ENCODE peak calls at places on chromosomes 6 and 20, in six cellular contexts. O is GM12865, L is dorsolateral prefrontal cortex, N is GM12878, P is SK-N-SH, F is heart right ventricle. U is an unnamed sample.

GRCh38 chr20:33169176-33169794 is 1.3 kb downstream of the BPIFA2 start:
- DNase-seq in F (no peak), P (no peak), O (peak; percentile 18), L (no peak), N (no peak), U (no peak)

GRCh38 chr6:27642744-27643456 is 170.0 kb upstream of the ZNF184 start:
- DNase-seq in F (no peak), N (no peak), O (no peak), L (no peak), P (no peak), U (no peak)

GRCh38 chr20:8330785-8331699 is 199.0 kb downstream of the PLCB1 start:
- DNase-seq in O (no peak), L (no peak), F (no peak), P (no peak), N (no peak), U (no peak)

GRCh38 chr20:56518999-56519398 is 5.5 kb upstream of the FAM209A start:
- DNase-seq in P (no peak), N (no peak), L (no peak), O (no peak), F (no peak), U (no peak)

GRCh38 chr6:152372945-152373344 is 264.2 kb downstream of the SYNE1 start:
- DNase-seq in O (no peak), F (no peak), P (no peak), N (no peak), L (no peak), U (no peak)

GRCh38 chr20:37693203-37693602 is 627 bp upstream of the CTNNBL1 start:
- DNase-seq in O (no peak), L (no peak), N (no peak), P (peak; percentile 18), F (no peak), U (no peak)

GRCh38 chr6:36377594-36377993 is 9.9 kb downstream of the ETV7 start:
- DNase-seq in P (no peak), O (no peak), F (no peak), L (no peak), N (no peak), U (no peak)

GRCh38 chr6:30836431-30836866 is 47.9 kb upstream of the DDR1 start:
- DNase-seq in P (no peak), F (peak; percentile 55), O (no peak), N (no peak), L (no peak), U (no peak)

GRCh38 chr20:50321797-50322480 is 131.3 kb downstream of the CEBPB start:
- DNase-seq in P (peak; percentile 12), L (peak; percentile 27), F (no peak), N (no peak), O (no peak), U (no peak)

GRCh38 chr6:15575357-15576037 is 87.3 kb downstream of the DTNBP1 start:
- DNase-seq in L (no peak), F (no peak), P (no peak), N (no peak), O (no peak), U (no peak)

GRCh38 chr6:169536446-169537170 is 165.2 kb downstream of the WDR27 start:
- DNase-seq in N (no peak), P (no peak), O (no peak), F (no peak), L (no peak), U (no peak)

GRCh38 chr6:160069050-160069454 is 52.6 kb upstream of the SLC22A1 start:
- DNase-seq in N (peak; percentile 64), F (no peak), L (no peak), O (peak; percentile 75), P (no peak), U (peak; percentile 64)

GRCh38 chr6:35519313-35520015 is 6.8 kb upstream of the TULP1 start:
- DNase-seq in F (no peak), N (no peak), P (no peak), L (no peak), O (no peak), U (no peak)

GRCh38 chr6:149642829-149643580 is 5.5 kb downstream of the KATNA1 start:
- DNase-seq in F (no peak), N (no peak), O (peak; percentile 27), L (no peak), P (no peak), U (no peak)

GRCh38 chr6:16380220-16380809 is 141.9 kb downstream of the GMPR start:
- DNase-seq in O (peak; percentile 28), L (no peak), P (peak; percentile 32), F (peak; percentile 44), N (no peak), U (no peak)

GRCh38 chr6:149473080-149474052 is 11.4 kb downstream of the ZC3H12D start:
- DNase-seq in N (no peak), O (peak; percentile 48), F (no peak), P (no peak), L (no peak), U (no peak)

GRCh38 chr6:24882835-24883555 is 52.8 kb downstream of the RIPOR2 start:
- DNase-seq in F (no peak), P (no peak), N (no peak), O (peak; percentile 39), L (no peak), U (no peak)

GRCh38 chr20:60474385-60474910 is 516.2 kb downstream of the CDH26 start:
- DNase-seq in O (no peak), N (no peak), F (no peak), L (no peak), P (no peak), U (no peak)

GRCh38 chr6:10401632-10402223 is 13.1 kb downstream of the TFAP2A start:
- DNase-seq in P (no peak), L (no peak), N (no peak), O (no peak), F (no peak), U (no peak)

GRCh38 chr6:113414511-113414910 is 442.6 kb upstream of the MARCKS start:
- DNase-seq in P (peak; percentile 26), O (peak; percentile 6), L (no peak), N (no peak), F (peak; percentile 43), U (no peak)

GRCh38 chr6:11853678-11854417 is 75.2 kb upstream of the ADTRP start:
- DNase-seq in O (no peak), N (no peak), P (no peak), L (no peak), F (no peak), U (no peak)

GRCh38 chr6:124986146-124986545 is 23.9 kb downstream of the RNF217 start:
- DNase-seq in N (no peak), P (no peak), L (no peak), F (no peak), O (no peak), U (no peak)

DNA sequence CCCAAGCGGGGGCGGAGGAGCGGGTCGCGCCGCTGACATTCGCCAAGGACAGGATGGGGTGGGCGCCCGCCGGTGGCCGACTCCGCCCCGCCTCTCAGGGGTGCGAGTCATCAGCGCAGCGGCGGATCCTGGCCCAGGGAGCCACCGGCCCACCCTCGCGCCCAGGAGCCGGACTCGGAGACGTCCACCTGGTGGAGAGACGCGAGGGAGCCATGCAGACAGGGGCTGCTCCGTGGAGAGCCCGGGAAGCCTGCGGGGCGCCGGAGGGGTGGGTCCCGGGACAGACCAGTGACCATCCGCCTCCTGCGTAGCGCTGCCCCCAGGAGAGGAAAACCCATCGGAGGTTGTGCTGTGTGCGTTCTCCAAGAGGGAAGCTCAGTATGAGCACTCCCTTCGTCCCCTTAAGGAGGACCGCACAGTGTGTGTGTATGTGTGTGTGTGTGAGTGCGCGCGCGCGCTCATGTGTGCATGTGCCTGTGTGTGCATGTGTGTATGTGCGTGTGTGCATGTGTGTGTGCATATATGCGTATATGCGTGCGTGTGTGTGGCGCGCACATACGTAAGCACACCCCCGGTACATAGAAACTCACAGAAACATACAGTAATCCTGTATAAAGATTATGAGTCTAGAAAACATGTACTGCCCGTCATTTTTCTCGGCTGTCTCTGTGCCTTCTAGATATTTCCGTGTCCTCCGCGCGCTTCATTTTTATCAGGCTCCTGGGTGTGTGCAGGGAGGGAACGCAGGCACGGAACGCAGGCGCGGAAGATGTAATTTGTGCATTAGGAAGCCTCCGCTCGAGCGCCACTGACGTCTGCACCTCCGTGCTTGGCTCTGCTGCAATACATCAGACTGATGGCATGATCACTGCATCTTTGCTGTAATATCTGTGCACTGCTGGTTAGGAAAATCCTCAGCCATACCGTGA is 158.9 kb downstream of the TBXT start:
- DNase-seq in N (no peak), L (peak; percentile 81), F (peak; percentile 30), O (no peak), P (peak; percentile 75), U (no peak)
- TF ChIP-seq CTCF in N (no peak), L (no peak), F (no peak), O (no peak), P (no peak), U (no peak)

GRCh38 chr20:41180599-41181333 is 43.4 kb downstream of the PLCG1 start:
- DNase-seq in N (no peak), P (no peak), F (peak; percentile 2), L (peak; percentile 24), O (no peak), U (no peak)
- H3K4me3 ChIP-seq in N (no peak overlapping the region), P (no peak overlapping the region), F (no peak overlapping the region), L (no peak overlapping the region), O (no peak overlapping the region), U (no peak overlapping the region)

GRCh38 chr20:39277185-39277584 is 315.0 kb downstream of the DHX35 start:
- DNase-seq in L (no peak), N (no peak), P (no peak), F (no peak), O (no peak), U (no peak)
- TF ChIP-seq CTCF in L (no peak), N (no peak), P (no peak), F (no peak), O (no peak), U (no peak)

GRCh38 chr20:53678990-53679596 is 85.5 kb upstream of the ZNF217 start:
- DNase-seq in P (no peak), L (no peak), F (no peak), N (no peak), O (no peak), U (no peak)

GRCh38 chr20:53679597-53680309 is 86.1 kb upstream of the ZNF217 start:
- DNase-seq in P (no peak), F (no peak), N (no peak), O (no peak), L (no peak), U (no peak)

GRCh38 chr20:53678315-53678989 is 84.8 kb upstream of the ZNF217 start:
- DNase-seq in O (no peak), P (no peak), L (no peak), N (no peak), F (no peak), U (no peak)

GRCh38 chr20:53683506-53683905 is 89.9 kb upstream of the ZNF217 start:
- DNase-seq in N (no peak), O (no peak), L (no peak), P (no peak), F (no peak), U (no peak)

DNA sequence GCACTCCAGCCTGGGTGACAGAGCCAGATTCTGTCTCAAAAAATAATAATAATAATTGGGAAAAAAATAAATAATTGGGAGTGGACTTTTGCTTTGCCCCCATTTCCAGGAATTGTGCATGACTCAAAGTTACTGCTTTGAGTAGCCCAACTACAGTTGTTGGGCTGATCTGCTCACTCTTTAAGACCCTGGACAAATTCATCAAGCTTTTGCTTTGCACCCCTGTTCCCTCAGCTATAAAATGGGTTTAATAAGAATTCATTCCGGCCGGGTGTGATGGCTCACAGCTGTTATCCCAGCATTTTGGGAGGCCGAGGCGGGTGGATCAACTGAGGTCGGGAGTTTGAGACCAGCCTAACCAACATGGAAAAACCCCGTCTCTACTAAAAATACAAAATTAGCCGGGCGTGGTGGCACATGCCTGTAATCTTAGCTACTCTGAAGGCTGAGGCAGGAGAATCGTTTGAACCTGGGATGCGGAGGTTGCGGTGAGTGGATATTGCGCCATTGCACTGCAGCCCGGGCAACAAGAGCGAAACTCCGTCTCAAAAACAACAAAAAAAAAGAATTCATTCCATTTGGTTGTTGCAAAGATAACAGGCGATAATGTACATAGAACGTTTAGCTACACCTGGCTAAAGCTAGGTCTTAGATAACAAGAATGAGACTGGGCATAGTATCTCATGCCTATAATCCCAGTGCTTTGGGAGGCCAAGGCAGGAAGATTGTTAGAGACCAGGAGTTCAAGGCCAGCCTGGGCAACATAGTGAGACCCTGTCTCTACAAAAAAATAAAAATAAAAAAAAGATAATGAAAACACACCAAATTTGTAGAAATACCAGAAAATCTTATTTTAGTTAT is 87.9 kb upstream of the ZNF217 start:
- DNase-seq in F (no peak), L (no peak), O (no peak), P (no peak), N (no peak), U (no peak)
- H3K4me3 ChIP-seq in F (no peak overlapping the region), L (no peak overlapping the region), O (no peak overlapping the region), P (no peak overlapping the region), N (no peak overlapping the region), U (no peak overlapping the region)